ENCODE peak calls at places on chromosomes 6 and 20, in six cellular contexts. One of them, this sample, is unnamed.

GRCh38 chr6:155093430-155093829 is 98.3 kb downstream of the TIAM2 start:
- DNase-seq in heart right ventricle: no peak
- DNase-seq in A673: no peak
- DNase-seq in ovary: no peak
- DNase-seq in MM.1S: no peak
- DNase-seq in kidney: no peak
- DNase-seq in this sample: no peak

GRCh38 chr20:1087311-1087710 is 31.1 kb upstream of the PSMF1 start:
- DNase-seq in heart right ventricle: no peak
- DNase-seq in A673: no peak
- DNase-seq in ovary: no peak
- DNase-seq in MM.1S: peak
- DNase-seq in kidney: no peak
- DNase-seq in this sample: no peak

GRCh38 chr6:87396595-87397392 is 11.0 kb upstream of the CFAP206 start:
- DNase-seq in heart right ventricle: no peak
- DNase-seq in A673: no peak
- DNase-seq in ovary: no peak
- DNase-seq in MM.1S: no peak
- DNase-seq in kidney: no peak
- DNase-seq in this sample: no peak

GRCh38 chr6:68559052-68559451 is 76.0 kb upstream of the ADGRB3 start:
- DNase-seq in heart right ventricle: no peak
- DNase-seq in A673: peak
- DNase-seq in ovary: no peak
- DNase-seq in MM.1S: no peak
- DNase-seq in kidney: no peak
- DNase-seq in this sample: no peak

GRCh38 chr6:37142047-37142614 is 27.8 kb upstream of the PIM1 start:
- DNase-seq in heart right ventricle: no peak
- DNase-seq in A673: no peak
- DNase-seq in ovary: no peak
- DNase-seq in MM.1S: no peak
- DNase-seq in kidney: no peak
- DNase-seq in this sample: no peak

GRCh38 chr6:73131706-73132105 is 93.6 kb downstream of the KHDC1L start:
- DNase-seq in heart right ventricle: no peak
- DNase-seq in A673: no peak
- DNase-seq in ovary: no peak
- DNase-seq in MM.1S: no peak
- DNase-seq in kidney: no peak
- DNase-seq in this sample: peak

GRCh38 chr20:38833154-38833856 is 27.8 kb downstream of the PPP1R16B start:
- DNase-seq in heart right ventricle: no peak
- DNase-seq in A673: no peak
- DNase-seq in ovary: no peak
- DNase-seq in MM.1S: no peak
- DNase-seq in kidney: no peak
- DNase-seq in this sample: no peak

GRCh38 chr6:37657117-37657886 is 40.4 kb downstream of the MDGA1 start:
- DNase-seq in heart right ventricle: no peak
- DNase-seq in A673: no peak
- DNase-seq in ovary: no peak
- DNase-seq in MM.1S: no peak
- DNase-seq in kidney: no peak
- DNase-seq in this sample: peak

GRCh38 chr6:138999949-139000725 is 12.1 kb upstream of the REPS1 start:
- DNase-seq in heart right ventricle: no peak
- DNase-seq in A673: no peak
- DNase-seq in ovary: no peak
- DNase-seq in MM.1S: peak
- DNase-seq in kidney: no peak
- DNase-seq in this sample: peak

GRCh38 chr6:149335924-149336323 is 18.4 kb downstream of the TAB2 start:
- DNase-seq in heart right ventricle: no peak
- DNase-seq in A673: peak
- DNase-seq in ovary: no peak
- DNase-seq in MM.1S: no peak
- DNase-seq in kidney: no peak
- DNase-seq in this sample: peak

GRCh38 chr20:24970743-24971142 is 21.7 kb downstream of the CST7 start:
- DNase-seq in heart right ventricle: no peak
- DNase-seq in A673: no peak
- DNase-seq in ovary: no peak
- DNase-seq in MM.1S: no peak
- DNase-seq in kidney: no peak
- DNase-seq in this sample: no peak

GRCh38 chr6:147712841-147713240 is 204.4 kb downstream of the SAMD5 start:
- DNase-seq in heart right ventricle: no peak
- DNase-seq in A673: no peak
- DNase-seq in ovary: no peak
- DNase-seq in MM.1S: no peak
- DNase-seq in kidney: no peak
- DNase-seq in this sample: no peak

GRCh38 chr20:61909028-61909427 is 156.7 kb downstream of the TAF4 start:
- DNase-seq in heart right ventricle: no peak
- DNase-seq in A673: no peak
- DNase-seq in ovary: no peak
- DNase-seq in MM.1S: no peak
- DNase-seq in kidney: peak
- DNase-seq in this sample: no peak

GRCh38 chr6:131728296-131728939 is 17.6 kb upstream of the CTAGE9 start:
- DNase-seq in heart right ventricle: no peak
- DNase-seq in A673: no peak
- DNase-seq in ovary: no peak
- DNase-seq in MM.1S: no peak
- DNase-seq in kidney: no peak
- DNase-seq in this sample: no peak

GRCh38 chr20:43949741-43950618 is 35.3 kb downstream of the TOX2 start:
- DNase-seq in heart right ventricle: peak
- DNase-seq in A673: no peak
- DNase-seq in ovary: no peak
- DNase-seq in MM.1S: peak
- DNase-seq in kidney: no peak
- DNase-seq in this sample: no peak

GRCh38 chr6:35764238-35764896 is 12.0 kb upstream of the CLPSL2 start:
- DNase-seq in heart right ventricle: no peak
- DNase-seq in A673: no peak
- DNase-seq in ovary: no peak
- DNase-seq in MM.1S: peak
- DNase-seq in kidney: no peak
- DNase-seq in this sample: peak

GRCh38 chr20:56765172-56766073 is 136.3 kb downstream of the TFAP2C start:
- DNase-seq in heart right ventricle: no peak
- DNase-seq in A673: peak
- DNase-seq in ovary: no peak
- DNase-seq in MM.1S: no peak
- DNase-seq in kidney: no peak
- DNase-seq in this sample: peak

GRCh38 chr6:134177753-134178229 is 125.4 kb upstream of the SLC2A12 start:
- DNase-seq in heart right ventricle: no peak
- DNase-seq in A673: no peak
- DNase-seq in ovary: no peak
- DNase-seq in MM.1S: no peak
- DNase-seq in kidney: no peak
- DNase-seq in this sample: peak

GRCh38 chr6:158894192-158894591 is 75.0 kb upstream of the EZR start:
- DNase-seq in heart right ventricle: no peak
- DNase-seq in A673: peak
- DNase-seq in ovary: no peak
- DNase-seq in MM.1S: no peak
- DNase-seq in kidney: no peak
- DNase-seq in this sample: peak

GRCh38 chr6:110561708-110562107 is 85.3 kb upstream of the SLC22A16 start:
- DNase-seq in heart right ventricle: no peak
- DNase-seq in A673: no peak
- DNase-seq in ovary: no peak
- DNase-seq in MM.1S: no peak
- DNase-seq in kidney: no peak
- DNase-seq in this sample: no peak

GRCh38 chr20:13276945-13277582 is 56.0 kb downstream of the ISM1 start:
- DNase-seq in heart right ventricle: no peak
- DNase-seq in A673: no peak
- DNase-seq in ovary: no peak
- DNase-seq in MM.1S: no peak
- DNase-seq in kidney: no peak
- DNase-seq in this sample: no peak

GRCh38 chr6:31083742-31084354 is 28.5 kb downstream of the C6orf15 start:
- DNase-seq in heart right ventricle: no peak
- DNase-seq in A673: peak
- DNase-seq in ovary: no peak
- DNase-seq in MM.1S: no peak
- DNase-seq in kidney: no peak
- DNase-seq in this sample: peak

GRCh38 chr6:16146527-16146955 is 17.7 kb downstream of the MYLIP start:
- DNase-seq in heart right ventricle: no peak
- DNase-seq in A673: no peak
- DNase-seq in ovary: no peak
- DNase-seq in MM.1S: no peak
- DNase-seq in kidney: peak
- DNase-seq in this sample: no peak

GRCh38 chr6:154347981-154348380 is 8.6 kb downstream of the IPCEF1 start:
- DNase-seq in heart right ventricle: no peak
- DNase-seq in A673: no peak
- DNase-seq in ovary: no peak
- DNase-seq in MM.1S: no peak
- DNase-seq in kidney: no peak
- DNase-seq in this sample: no peak

GRCh38 chr20:13995841-13996240 is 525 bp downstream of the MACROD2 start:
- DNase-seq in heart right ventricle: peak
- DNase-seq in A673: peak
- DNase-seq in ovary: peak
- DNase-seq in MM.1S: no peak
- DNase-seq in kidney: peak
- DNase-seq in this sample: peak

GRCh38 chr6:111838749-111839484 is 34.3 kb downstream of the FYN start:
- DNase-seq in heart right ventricle: no peak
- DNase-seq in A673: no peak
- DNase-seq in ovary: no peak
- DNase-seq in MM.1S: no peak
- DNase-seq in kidney: no peak
- DNase-seq in this sample: no peak

GRCh38 chr20:25399038-25399430 is 8.4 kb upstream of the ABHD12 start:
- DNase-seq in heart right ventricle: no peak
- DNase-seq in A673: peak
- DNase-seq in ovary: no peak
- DNase-seq in MM.1S: peak
- DNase-seq in kidney: no peak
- DNase-seq in this sample: peak

GRCh38 chr20:49029203-49029602 is 16.9 kb upstream of the CSE1L start:
- DNase-seq in heart right ventricle: no peak
- DNase-seq in A673: no peak
- DNase-seq in ovary: no peak
- DNase-seq in MM.1S: no peak
- DNase-seq in kidney: no peak
- DNase-seq in this sample: no peak

GRCh38 chr6:89580997-89581666 is 57.4 kb downstream of the LYRM2 start:
- DNase-seq in heart right ventricle: no peak
- DNase-seq in A673: no peak
- DNase-seq in ovary: no peak
- DNase-seq in MM.1S: no peak
- DNase-seq in kidney: no peak
- DNase-seq in this sample: no peak

GRCh38 chr6:16440656-16441212 is 202.3 kb downstream of the GMPR start:
- DNase-seq in heart right ventricle: peak
- DNase-seq in A673: no peak
- DNase-seq in ovary: no peak
- DNase-seq in MM.1S: no peak
- DNase-seq in kidney: no peak
- DNase-seq in this sample: no peak

GRCh38 chr20:4926531-4927156 is 74.7 kb downstream of the SLC23A2 start:
- DNase-seq in heart right ventricle: no peak
- DNase-seq in A673: no peak
- DNase-seq in ovary: no peak
- DNase-seq in MM.1S: no peak
- DNase-seq in kidney: no peak
- DNase-seq in this sample: no peak
- TF ChIP-seq CTCF in heart right ventricle: no peak
- TF ChIP-seq CTCF in A673: no peak
- TF ChIP-seq CTCF in ovary: no peak
- TF ChIP-seq CTCF in MM.1S: no peak
- TF ChIP-seq CTCF in kidney: no peak
- TF ChIP-seq CTCF in this sample: no peak

GRCh38 chr6:39287601-39288000 is 26.6 kb downstream of the KCNK17 start:
- DNase-seq in heart right ventricle: no peak
- DNase-seq in A673: no peak
- DNase-seq in ovary: no peak
- DNase-seq in MM.1S: no peak
- DNase-seq in kidney: no peak
- DNase-seq in this sample: no peak
- H3K4me3 ChIP-seq in heart right ventricle: no peak
- H3K4me3 ChIP-seq in A673: no peak
- H3K4me3 ChIP-seq in ovary: no peak
- H3K4me3 ChIP-seq in MM.1S: no peak
- H3K4me3 ChIP-seq in kidney: no peak
- H3K4me3 ChIP-seq in this sample: no peak

GRCh38 chr6:97919631-97920030 is 636.6 kb upstream of the MMS22L start:
- DNase-seq in heart right ventricle: no peak
- DNase-seq in A673: peak
- DNase-seq in ovary: no peak
- DNase-seq in MM.1S: no peak
- DNase-seq in kidney: no peak
- DNase-seq in this sample: peak

GRCh38 chr6:97923249-97923648 is 640.2 kb upstream of the MMS22L start:
- DNase-seq in heart right ventricle: no peak
- DNase-seq in A673: no peak
- DNase-seq in ovary: no peak
- DNase-seq in MM.1S: no peak
- DNase-seq in kidney: no peak
- DNase-seq in this sample: no peak

GRCh38 chr6:97925504-97925903 is 642.5 kb upstream of the MMS22L start:
- DNase-seq in heart right ventricle: no peak
- DNase-seq in A673: no peak
- DNase-seq in ovary: no peak
- DNase-seq in MM.1S: no peak
- DNase-seq in kidney: no peak
- DNase-seq in this sample: peak
- TF ChIP-seq CTCF in heart right ventricle: no peak
- TF ChIP-seq CTCF in A673: peak
- TF ChIP-seq CTCF in ovary: no peak
- TF ChIP-seq CTCF in MM.1S: no peak
- TF ChIP-seq CTCF in kidney: no peak
- TF ChIP-seq CTCF in this sample: peak

GRCh38 chr6:27143474-27144026 is 104.0 kb upstream of the PRSS16 start:
- DNase-seq in heart right ventricle: no peak
- DNase-seq in A673: no peak
- DNase-seq in ovary: no peak
- DNase-seq in MM.1S: no peak
- DNase-seq in kidney: no peak
- DNase-seq in this sample: no peak
- H3K4me3 ChIP-seq in heart right ventricle: no peak
- H3K4me3 ChIP-seq in A673: no peak
- H3K4me3 ChIP-seq in ovary: no peak
- H3K4me3 ChIP-seq in MM.1S: no peak
- H3K4me3 ChIP-seq in kidney: no peak
- H3K4me3 ChIP-seq in this sample: no peak